ENCODE peak calls at places on chromosomes 7 and 10, in four cellular contexts. Y is cardiac muscle cell, A is HL-60, P is GM23338. G is an unnamed sample.

GRCh38 chr7:141527076-141527475 is 24.1 kb upstream of the AGK start:
- DNase-seq in A (no peak), Y (no peak), P (no peak), G (no peak)

GRCh38 chr7:118496138-118496644 is 271.7 kb downstream of the ANKRD7 start:
- DNase-seq in A (no peak), Y (no peak), P (no peak), G (no peak)

GRCh38 chr7:30421647-30422196 is 56.9 kb downstream of the NOD1 start:
- DNase-seq in A (no peak), Y (no peak), P (no peak), G (peak; percentile 4)

GRCh38 chr10:124000792-124001201 is 92.6 kb downstream of the CHST15 start:
- DNase-seq in P (no peak), A (no peak), Y (peak; percentile 53), G (peak; percentile 26)

GRCh38 chr10:68301790-68302502 is 29.9 kb upstream of the HNRNPH3 start:
- DNase-seq in Y (peak; percentile 70), P (peak; percentile 42), A (peak; percentile 17), G (peak; percentile 32)

GRCh38 chr10:48505394-48506112 is 99.3 kb downstream of the ARHGAP22 start:
- DNase-seq in A (peak; percentile 78), Y (no peak), P (peak; percentile 73), G (peak; percentile 86)

GRCh38 chr7:155935726-155936125 is 123.5 kb upstream of the SHH start:
- DNase-seq in A (no peak), Y (no peak), P (no peak), G (no peak)

GRCh38 chr7:37150180-37150579 is 298.5 kb downstream of the ELMO1 start:
- DNase-seq in A (no peak), P (no peak), Y (no peak), G (no peak)

GRCh38 chr7:139720705-139721231 is 57.0 kb downstream of the HIPK2 start:
- DNase-seq in A (no peak), P (no peak), Y (no peak), G (no peak)

GRCh38 chr10:43385412-43386004 is 14.1 kb downstream of the FXYD4 start:
- DNase-seq in Y (no peak), A (no peak), P (no peak), G (no peak)

GRCh38 chr7:77867208-77867915 is 68.8 kb downstream of the PHTF2 start:
- DNase-seq in A (no peak), P (no peak), Y (peak; percentile 31), G (no peak)

GRCh38 chr7:16880469-16881034 is 1.2 kb downstream of the AGR3 start:
- DNase-seq in Y (no peak), P (no peak), A (no peak), G (no peak)

GRCh38 chr7:84780158-84781124 is 406.4 kb downstream of the SEMA3D start:
- DNase-seq in A (no peak), Y (no peak), P (no peak), G (no peak)

GRCh38 chr7:27066148-27066547 is 29.7 kb downstream of the HOXA1 start:
- DNase-seq in A (no peak), Y (no peak), P (no peak), G (no peak)

GRCh38 chr10:131312261-131312801 is 810 bp upstream of the TCERG1L start:
- DNase-seq in A (no peak), Y (peak; percentile 38), P (peak; percentile 71), G (peak; percentile 92)

GRCh38 chr10:14588084-14588937 is 186.4 kb downstream of the FAM107B start:
- DNase-seq in P (no peak), A (peak; percentile 40), Y (peak; percentile 76), G (no peak)

GRCh38 chr10:97102441-97102840 is 83.3 kb downstream of the SLIT1 start:
- DNase-seq in Y (no peak), A (no peak), P (no peak), G (no peak)

GRCh38 chr7:77903597-77903996 is 105.0 kb downstream of the PHTF2 start:
- DNase-seq in A (peak; percentile 19), Y (no peak), P (peak; percentile 50), G (peak; percentile 34)

GRCh38 chr7:74183653-74184450 is 9.7 kb downstream of the EIF4H start:
- DNase-seq in Y (no peak), P (peak; percentile 69), A (no peak), G (peak; percentile 58)

GRCh38 chr10:69574571-69574978 is 1.4 kb upstream of the NEUROG3 start:
- DNase-seq in Y (no peak), A (no peak), P (peak; percentile 77), G (peak; percentile 75)

GRCh38 chr7:82384051-82384464 is 59.5 kb downstream of the CACNA2D1 start:
- DNase-seq in A (no peak), P (no peak), Y (no peak), G (no peak)

GRCh38 chr10:50367732-50368131 is 116.4 kb upstream of the ASAH2 start:
- DNase-seq in A (peak; percentile 16), P (peak; percentile 78), Y (peak; percentile 64), G (peak; percentile 31)

GRCh38 chr10:8133146-8133545 is 78.7 kb downstream of the GATA3 start:
- DNase-seq in A (peak; percentile 18), P (no peak), Y (no peak), G (no peak)

GRCh38 chr7:55018361-55019328 is at the start of gene EGFR:
- DNase-seq in Y (peak; percentile 87), A (no peak), P (peak; percentile 75), G (peak; percentile 89)

GRCh38 chr7:47453093-47454056 is 128.5 kb downstream of the TNS3 start:
- DNase-seq in P (no peak), A (no peak), Y (peak; percentile 59), G (peak; percentile 63)

GRCh38 chr10:22054946-22055345 is 51.4 kb upstream of the DNAJC1 start:
- DNase-seq in A (no peak), P (no peak), Y (peak; percentile 38), G (no peak)

GRCh38 chr10:88117227-88117626 is 253.8 kb downstream of the PTEN start:
- DNase-seq in Y (no peak), A (no peak), P (no peak), G (no peak)

GRCh38 chr7:82542665-82543064 is 99.1 kb upstream of the CACNA2D1 start:
- DNase-seq in P (no peak), Y (peak; percentile 85), A (no peak), G (no peak)

GRCh38 chr7:24336461-24336860 is 52.5 kb downstream of the NPY start:
- DNase-seq in P (peak; percentile 34), Y (no peak), A (no peak), G (no peak)

GRCh38 chr10:97778452-97779302 is 6.9 kb upstream of the SFRP5 start:
- DNase-seq in P (peak; percentile 38), A (no peak), Y (no peak), G (peak; percentile 74)

GRCh38 chr10:49112851-49113250 is 2.5 kb downstream of the VSTM4 start:
- DNase-seq in A (no peak), P (no peak), Y (no peak), G (no peak)

DNA sequence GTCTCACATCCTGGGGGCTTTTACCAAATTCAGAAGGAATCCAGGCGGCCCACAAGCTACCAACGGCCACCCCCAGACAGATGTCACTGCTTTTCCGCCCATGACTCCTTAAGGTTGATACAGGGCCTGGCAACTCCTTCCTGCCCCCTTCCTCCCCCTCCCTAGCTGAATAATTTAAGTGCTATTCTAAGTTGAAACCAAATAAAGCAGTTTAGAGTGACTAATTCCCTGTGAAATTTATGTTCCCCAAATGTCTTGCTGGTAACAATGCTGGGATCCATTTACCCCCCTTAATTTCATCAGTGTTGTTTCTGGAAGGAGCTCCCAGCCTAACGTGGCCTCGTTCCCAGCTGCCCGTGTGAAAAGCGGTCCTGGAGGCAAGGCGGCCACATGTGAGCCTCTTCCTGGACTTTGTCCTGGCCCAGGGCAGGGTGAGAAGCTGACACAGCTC is 109.6 kb downstream of the TMEM130 start:
- DNase-seq in P (no peak), A (no peak), Y (no peak), G (no peak)
- H3K4me3 ChIP-seq in P (no peak overlapping the region), A (no peak overlapping the region), Y (no peak overlapping the region), G (no peak overlapping the region)

DNA sequence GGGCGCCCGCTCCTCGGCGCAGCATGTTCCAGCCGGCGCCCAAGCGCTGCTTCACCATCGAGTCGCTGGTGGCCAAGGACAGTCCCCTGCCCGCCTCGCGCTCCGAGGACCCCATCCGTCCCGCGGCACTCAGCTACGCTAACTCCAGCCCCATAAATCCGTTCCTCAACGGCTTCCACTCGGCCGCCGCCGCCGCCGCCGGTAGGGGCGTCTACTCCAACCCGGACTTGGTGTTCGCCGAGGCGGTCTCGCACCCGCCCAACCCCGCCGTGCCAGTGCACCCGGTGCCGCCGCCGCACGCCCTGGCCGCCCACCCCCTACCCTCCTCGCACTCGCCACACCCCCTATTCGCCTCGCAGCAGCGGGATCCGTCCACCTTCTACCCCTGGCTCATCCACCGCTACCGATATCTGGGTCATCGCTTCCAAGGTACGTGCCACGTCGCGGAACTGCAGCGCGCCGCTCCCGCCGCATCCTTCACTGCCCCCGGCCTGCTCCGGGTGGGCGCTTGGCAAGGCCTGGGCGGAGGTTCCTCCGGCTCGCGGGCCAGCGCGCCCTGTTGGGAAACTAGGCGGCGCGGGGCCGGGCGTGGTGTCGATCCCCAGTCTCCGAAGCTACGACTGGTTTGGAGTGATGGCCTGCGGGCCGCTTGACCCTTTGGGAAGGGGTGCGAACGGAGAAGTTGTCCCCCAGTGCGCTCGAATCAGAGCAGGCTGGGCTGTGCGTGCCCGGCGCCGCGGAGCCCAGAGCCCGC is 876 bp downstream of the EMX2 start:
- DNase-seq in A (no peak), P (peak; percentile 72), Y (peak; percentile 34), G (peak; percentile 85)
- H3K4me3 ChIP-seq in A (no peak overlapping the region), P (peak overlapping the region; percentile 68), Y (no peak overlapping the region), G (peak overlapping the region; percentile 30)

GRCh38 chr10:101354584-101355070 is 662 bp downstream of the BTRC start:
- DNase-seq in Y (no peak), P (no peak), A (no peak), G (no peak)
- H3K4me3 ChIP-seq in Y (peak overlapping the region; percentile 69), P (peak overlapping the region; percentile 70), A (peak overlapping the region; percentile 94), G (peak overlapping the region; percentile 77)

GRCh38 chr7:134528749-134529148 is 1.4 kb downstream of the AKR1B10 start:
- DNase-seq in Y (no peak), P (no peak), A (no peak), G (no peak)

GRCh38 chr7:134533288-134533771 is 6.0 kb downstream of the AKR1B10 start:
- DNase-seq in A (no peak), Y (no peak), P (no peak), G (no peak)

GRCh38 chr7:134530460-134530859 is 3.1 kb downstream of the AKR1B10 start:
- DNase-seq in Y (no peak), P (no peak), A (no peak), G (no peak)

GRCh38 chr7:134532155-134533089 is 5.1 kb downstream of the AKR1B10 start:
- DNase-seq in Y (no peak), P (no peak), A (no peak), G (no peak)

GRCh38 chr7:134527979-134528371 is 608 bp downstream of the AKR1B10 start:
- DNase-seq in A (no peak), P (peak; percentile 17), Y (peak; percentile 71), G (no peak)
- H3K4me3 ChIP-seq in A (no peak overlapping the region), P (no peak overlapping the region), Y (no peak overlapping the region), G (no peak overlapping the region)

DNA sequence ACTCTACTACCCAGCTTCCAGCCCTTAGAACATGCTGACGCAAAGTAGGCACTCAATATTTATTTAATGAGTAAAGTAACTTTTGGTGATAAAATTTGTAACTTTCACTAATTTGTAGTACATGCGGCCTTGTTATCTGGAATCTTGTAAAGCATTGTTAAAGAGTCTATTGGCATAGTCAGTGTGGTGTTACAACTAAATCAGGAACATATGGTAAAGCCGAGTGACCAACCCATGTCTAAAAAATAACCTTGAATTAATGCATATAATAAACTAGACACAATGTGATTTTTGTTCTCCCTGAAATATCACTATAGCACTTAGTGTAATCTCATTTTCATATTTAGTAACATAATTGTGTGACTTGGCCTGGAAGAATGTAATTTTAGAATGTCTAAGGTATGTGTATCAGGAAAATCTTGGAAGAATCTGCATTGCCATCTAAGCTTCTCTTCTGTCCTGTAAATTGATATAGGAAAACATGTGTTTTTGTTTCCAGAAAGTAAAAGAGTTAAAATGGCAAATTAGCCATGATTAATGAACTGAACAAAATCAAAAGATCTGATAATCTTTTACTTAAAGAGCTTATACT is 256.7 kb upstream of the GNAI1 start:
- DNase-seq in Y (no peak), P (no peak), A (no peak), G (no peak)
- H3K4me3 ChIP-seq in Y (no peak overlapping the region), P (no peak overlapping the region), A (no peak overlapping the region), G (no peak overlapping the region)

G was measured in H7.